ENCODE peak calls at places on chromosome 21, in four cellular contexts. P, C, J and I are unnamed samples.

GRCh38 chr21:45999581-46000181 is 18.1 kb downstream of the COL6A1 start:
- DNase-seq in P (no peak), C (no peak), J (no peak), I (no peak)

GRCh38 chr21:45889961-45890360 is 91.6 kb upstream of the COL6A1 start:
- DNase-seq in P (no peak), C (no peak), J (no peak), I (no peak)

GRCh38 chr21:44892536-44893277 is 19.2 kb upstream of the PTTG1IP start:
- DNase-seq in P (peak), C (peak), J (peak), I (peak)

GRCh38 chr21:45034556-45035476 is 39.6 kb upstream of the ADARB1 start:
- DNase-seq in P (no peak), C (no peak), J (no peak), I (no peak)

GRCh38 chr21:45991606-45992301 is 10.2 kb downstream of the COL6A1 start:
- DNase-seq in P (no peak), C (peak), J (no peak), I (no peak)

GRCh38 chr21:25362375-25363267 is 244.7 kb downstream of the MRPL39 start:
- DNase-seq in P (no peak), C (no peak), J (no peak), I (no peak)

GRCh38 chr21:14968821-14969220 is 96.0 kb downstream of the NRIP1 start:
- DNase-seq in P (no peak), C (no peak), J (no peak), I (no peak)

GRCh38 chr21:35597750-35598339 is 462.5 kb downstream of the SETD4 start:
- DNase-seq in P (no peak), C (no peak), J (no peak), I (no peak)

GRCh38 chr21:46159841-46160562 is 4.6 kb upstream of the FTCD start:
- DNase-seq in P (no peak), C (peak), J (no peak), I (no peak)

GRCh38 chr21:46661211-46661625 is 25.7 kb downstream of the PRMT2 start:
- DNase-seq in P (peak), C (peak), J (peak), I (peak)

GRCh38 chr21:44762221-44763049 is 39.2 kb downstream of the UBE2G2 start:
- DNase-seq in P (no peak), C (no peak), J (no peak), I (no peak)

GRCh38 chr21:16473965-16474364 is 744.2 kb downstream of the USP25 start:
- DNase-seq in P (no peak), C (no peak), J (no peak), I (no peak)

GRCh38 chr21:46253610-46254124 is 25.1 kb upstream of the LSS start:
- DNase-seq in P (no peak), C (no peak), J (no peak), I (peak)

GRCh38 chr21:37453350-37453749 is 86.8 kb downstream of the DYRK1A start:
- DNase-seq in P (no peak), C (no peak), J (no peak), I (no peak)
- TF ChIP-seq POLR2A in P (no peak), C (no peak), J (no peak), I (no peak)

GRCh38 chr21:42233067-42233981 is 14.4 kb downstream of the ABCG1 start:
- DNase-seq in P (peak), C (peak), J (peak), I (peak)
- TF ChIP-seq POLR2A in P (peak), C (no peak), J (no peak), I (no peak)

DNA sequence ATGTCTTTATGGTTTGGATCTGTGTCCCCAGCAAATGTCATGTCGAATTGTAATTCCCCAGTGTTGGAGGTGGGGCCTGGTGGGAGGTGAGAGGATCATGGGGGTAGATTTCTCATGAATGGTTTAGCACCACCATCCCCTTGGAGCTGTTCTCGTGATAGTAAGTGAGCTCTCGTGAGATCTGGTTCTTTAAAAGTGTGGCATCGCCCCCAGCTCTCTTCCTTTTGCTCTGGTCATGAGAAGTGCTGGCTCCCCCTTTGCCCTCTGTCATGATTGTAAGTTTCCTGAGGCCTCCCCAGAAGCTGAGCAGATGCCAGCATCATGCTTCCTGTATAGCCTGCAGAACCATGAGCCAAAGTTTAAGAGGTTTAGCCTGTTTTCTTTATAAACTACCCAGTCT is 11.2 kb upstream of the KCNE2 start:
- DNase-seq in P (no peak), C (no peak), J (no peak), I (no peak)
- TF ChIP-seq POLR2A in P (no peak), C (no peak), J (no peak), I (no peak)

DNA sequence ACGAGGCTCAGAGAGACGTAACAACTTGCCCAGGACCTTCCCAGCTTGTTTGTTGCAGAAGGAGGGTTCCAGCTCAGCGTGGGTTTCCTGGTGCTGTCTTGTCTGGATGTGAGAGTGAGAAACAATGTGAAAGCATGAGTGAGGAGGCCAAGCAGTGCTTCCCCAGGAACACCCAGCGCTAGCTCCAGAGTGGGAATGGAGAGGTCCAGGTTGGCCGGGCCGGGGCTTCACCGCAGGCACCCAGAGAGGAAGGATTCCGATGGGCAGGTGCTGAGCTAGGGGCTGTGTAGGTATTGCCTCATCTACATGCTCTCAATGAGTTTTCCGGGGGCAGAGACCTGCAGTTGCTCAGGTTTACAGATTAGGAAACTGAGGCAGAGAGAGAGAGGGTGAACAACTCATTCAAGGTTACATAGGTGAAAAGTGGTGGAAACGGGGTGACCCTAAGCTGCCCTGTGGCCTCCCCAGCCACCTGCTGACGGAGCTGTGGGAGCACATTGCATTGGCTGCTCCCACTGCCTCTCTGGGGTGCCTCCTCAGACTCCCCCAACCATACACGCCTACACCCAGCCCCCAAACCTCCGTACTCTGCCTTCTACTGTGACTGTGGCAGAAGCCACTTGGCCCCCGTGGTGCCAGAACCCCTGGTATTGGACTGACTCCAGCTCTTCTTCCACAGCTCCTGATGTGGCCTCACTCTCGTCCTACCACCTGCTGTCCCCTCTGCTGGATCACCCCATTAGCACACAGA is 51.2 kb downstream of the B3GALT5 start:
- DNase-seq in P (no peak), C (no peak), J (no peak), I (no peak)
- TF ChIP-seq POLR2A in P (no peak), C (no peak), J (no peak), I (no peak)

DNA sequence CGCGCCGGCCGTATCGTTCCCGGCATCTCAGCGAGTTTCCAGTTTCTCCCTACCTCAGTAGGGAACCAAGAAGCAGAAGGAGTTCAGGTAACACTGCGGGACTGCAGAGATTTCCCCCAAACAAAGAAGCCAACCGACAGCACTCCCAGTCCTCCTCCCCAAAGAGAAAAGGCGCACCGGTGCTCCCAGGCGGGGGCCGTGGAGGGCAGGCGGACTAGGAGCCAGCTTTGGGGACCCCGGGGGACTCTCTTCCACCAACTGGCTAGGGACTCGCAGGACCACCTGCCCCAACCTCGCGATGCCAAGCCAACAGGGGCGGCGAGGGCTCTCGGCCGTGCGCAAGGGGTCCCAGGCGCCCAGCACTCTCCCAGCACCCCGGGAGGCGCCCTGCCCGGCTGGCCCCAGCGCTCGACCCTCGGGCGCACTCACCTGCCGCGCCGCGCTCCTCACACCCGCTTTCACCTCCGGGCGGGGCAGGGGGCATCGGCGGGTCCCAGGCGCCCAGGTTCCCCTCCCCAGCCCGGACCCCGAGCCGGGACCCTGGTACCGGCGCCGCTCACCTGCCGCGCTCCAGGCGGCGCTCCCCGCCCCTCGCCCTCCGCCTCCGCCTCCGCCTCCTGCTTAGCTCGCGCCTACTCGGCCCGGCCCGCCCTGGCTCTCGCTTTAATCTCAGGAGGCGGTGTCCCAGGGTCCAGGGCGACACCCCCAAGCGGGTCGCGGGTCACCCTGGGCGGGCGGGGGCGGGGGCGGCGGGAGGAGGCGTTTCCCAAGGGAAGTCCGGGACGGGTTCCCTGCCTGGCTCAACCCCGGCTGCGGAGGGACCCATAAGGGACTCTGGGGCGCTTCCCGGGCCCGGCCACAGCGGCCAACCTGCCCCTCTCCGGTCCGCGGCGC is at the start of gene TMPRSS2:
- DNase-seq in P (peak), C (peak), J (peak), I (no peak)
- TF ChIP-seq POLR2A in P (peak), C (peak), J (peak), I (no peak)

DNA sequence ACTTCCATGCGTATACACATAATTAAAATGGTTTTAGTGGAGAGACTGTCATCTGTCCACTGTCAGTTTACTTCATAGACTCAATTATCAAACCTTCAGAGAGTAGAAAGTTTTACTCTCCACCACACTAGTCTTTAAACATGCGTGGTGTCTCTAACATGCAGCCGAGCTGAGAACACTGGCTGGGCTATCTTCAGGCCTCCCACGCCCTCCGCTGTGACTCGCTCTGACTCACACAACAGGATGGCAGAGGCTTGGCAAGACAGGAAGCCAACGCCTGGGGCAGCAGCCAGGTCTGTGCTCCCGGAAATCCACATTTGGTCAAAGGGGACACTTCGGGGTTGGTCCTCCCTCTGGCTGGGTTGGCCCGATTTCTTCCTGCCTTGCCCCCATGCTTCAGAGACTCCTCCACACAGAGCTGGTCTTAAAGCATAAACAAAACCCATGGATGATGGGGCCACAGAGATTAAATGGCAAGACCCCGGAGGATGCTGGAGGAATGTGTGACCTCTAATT is 22.7 kb upstream of the IFNGR2 start:
- DNase-seq in P (peak), C (peak), J (peak), I (peak)
- TF ChIP-seq POLR2A in P (peak), C (no peak), J (no peak), I (peak)

GRCh38 chr21:31667141-31667540 is 7.6 kb downstream of the SOD1 start:
- DNase-seq in P (no peak), C (no peak), J (no peak), I (no peak)
- TF ChIP-seq POLR2A in P (no peak), C (no peak), J (no peak), I (no peak)

GRCh38 chr21:43752758-43753438 is 23.2 kb downstream of the CSTB start:
- DNase-seq in P (no peak), C (no peak), J (no peak), I (no peak)
- TF ChIP-seq POLR2A in P (no peak), C (no peak), J (no peak), I (no peak)